ENCODE peak calls at places on chromosomes 11 and 22, in ten cellular contexts. J is suprapubic skin; Y is cardiac muscle cell; B is DND-41; W is heart left ventricle; I is right atrium auricular region; R is neural progenitor cell; T is psoas muscle; O is CD8-positive, alpha-beta T cell; G is left ventricle myocardium inferior. A is an unnamed sample.

GRCh38 chr11:121452609-121453150 is at the start of gene SORL1-AS1:
- DNase-seq in J (no peak), Y (no peak), B (peak; percentile 42), W (no peak), I (no peak), R (peak; percentile 10), T (no peak), O (no peak), G (no peak), A (no peak)

GRCh38 chr11:34792814-34793241 is 123.4 kb downstream of the APIP start:
- DNase-seq in J (peak; percentile 80), Y (no peak), B (no peak), W (no peak), I (no peak), R (peak; percentile 46), T (peak; percentile 63), O (no peak), G (no peak), A (no peak)

GRCh38 chr22:46001046-46001425 is 24.1 kb upstream of the WNT7B start:
- DNase-seq in J (peak; percentile 62), Y (no peak), B (no peak), W (no peak), I (no peak), R (no peak), T (peak; percentile 44), O (no peak), G (no peak), A (peak; percentile 52)

GRCh38 chr11:35030716-35031213 is 108.2 kb upstream of the CD44 start:
- DNase-seq in J (peak; percentile 90), Y (peak; percentile 73), B (no peak), W (peak; percentile 89), I (peak; percentile 83), R (no peak), T (peak; percentile 85), O (no peak), G (peak; percentile 35), A (peak; percentile 89)

GRCh38 chr11:126793596-126793995 is 207.0 kb downstream of the KIRREL3 start:
- DNase-seq in J (no peak), Y (peak; percentile 33), B (no peak), W (no peak), I (no peak), R (no peak), T (no peak), O (no peak), G (no peak), A (no peak)

GRCh38 chr11:23554002-23554401 is 693.7 kb upstream of the CCDC179 start:
- DNase-seq in J (no peak), Y (no peak), B (no peak), W (no peak), I (no peak), R (no peak), T (no peak), O (no peak), G (no peak), A (no peak)

GRCh38 chr11:105609341-105609781 is 512 bp upstream of the GRIA4 start:
- DNase-seq in J (no peak), Y (peak; percentile 27), B (peak; percentile 7), W (no peak), I (no peak), R (peak; percentile 63), T (no peak), O (no peak), G (no peak), A (no peak)

GRCh38 chr11:60625262-60625661 is 74.2 kb upstream of the MS4A8 start:
- DNase-seq in J (no peak), Y (peak; percentile 30), B (no peak), W (no peak), I (no peak), R (peak; percentile 49), T (no peak), O (no peak), G (no peak), A (no peak)

GRCh38 chr22:47788461-47788860 is 1026.0 kb downstream of the TBC1D22A start:
- DNase-seq in J (no peak), Y (no peak), B (no peak), W (no peak), I (no peak), R (no peak), T (no peak), O (no peak), G (no peak), A (no peak)

GRCh38 chr11:6855971-6856542 is 6.8 kb upstream of the OR10A2 start:
- DNase-seq in J (no peak), Y (peak; percentile 6), B (no peak), W (no peak), I (no peak), R (peak; percentile 60), T (no peak), O (no peak), G (no peak), A (no peak)

GRCh38 chr11:76194872-76195668 is 11.2 kb downstream of the WNT11 start:
- DNase-seq in J (no peak), Y (peak; percentile 42), B (no peak), W (no peak), I (no peak), R (no peak), T (no peak), O (no peak), G (no peak), A (no peak)

GRCh38 chr11:100746448-100746847 is 59.4 kb downstream of the ARHGAP42 start:
- DNase-seq in J (no peak), Y (no peak), B (no peak), W (no peak), I (no peak), R (no peak), T (no peak), O (no peak), G (no peak), A (no peak)

GRCh38 chr11:107078375-107078774 is 60.1 kb upstream of the GUCY1A2 start:
- DNase-seq in J (no peak), Y (no peak), B (no peak), W (no peak), I (no peak), R (no peak), T (no peak), O (no peak), G (no peak), A (no peak)

DNA sequence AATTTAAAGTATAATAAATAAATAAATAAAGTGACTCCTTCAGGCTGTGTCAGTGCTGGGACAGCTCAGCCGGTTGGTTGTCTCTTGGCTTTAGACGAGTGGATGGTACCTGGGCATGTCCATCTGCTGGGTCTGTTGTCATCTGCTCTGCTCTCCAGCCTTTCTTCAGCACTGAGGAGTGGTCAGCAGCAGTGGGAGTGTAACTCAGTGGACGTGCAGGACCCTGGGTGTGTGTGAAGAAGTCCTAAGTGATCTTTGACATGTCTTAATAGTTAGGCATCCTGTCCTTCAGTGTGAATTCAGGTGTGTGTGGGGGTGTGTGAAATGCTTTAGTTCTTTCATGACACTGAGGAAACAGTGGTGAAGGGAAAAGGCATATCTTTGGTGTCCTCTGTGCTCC is 24.3 kb downstream of the AMOTL1 start:
- DNase-seq in J (no peak), Y (no peak), B (no peak), W (no peak), I (no peak), R (no peak), T (no peak), O (no peak), G (no peak), A (no peak)
- H3K36me3 ChIP-seq in J (no peaks in the 10 kb centered on the region), Y (no peaks in the 10 kb centered on the region), B (no peaks in the 10 kb centered on the region), W (no peaks in the 10 kb centered on the region), I (no peaks in the 10 kb centered on the region), R (no peaks in the 10 kb centered on the region), T (peaks cover 13% of the 10 kb centered on the region), O (no peaks in the 10 kb centered on the region), G (no peaks in the 10 kb centered on the region), A (peaks cover 27% of the 10 kb centered on the region)

GRCh38 chr11:120219157-120219934 is 8.5 kb downstream of the OAF start:
- DNase-seq in J (no peak), Y (no peak), B (no peak), W (peak; percentile 61), I (no peak), R (peak; percentile 28), T (no peak), O (no peak), G (peak; percentile 52), A (no peak)
- H3K4me1 ChIP-seq in J (peaks cover 81% of the 10 kb centered on the region), Y (no peaks in the 10 kb centered on the region), B (no peaks in the 10 kb centered on the region), W (peaks cover 83% of the 10 kb centered on the region), I (peaks cover 78% of the 10 kb centered on the region), R (peaks cover 29% of the 10 kb centered on the region), T (peaks cover 11% of the 10 kb centered on the region), O (no peaks in the 10 kb centered on the region), G (peaks cover 98% of the 10 kb centered on the region), A (no peaks in the 10 kb centered on the region)

GRCh38 chr11:67406420-67406968 is 2.6 kb downstream of the TBC1D10C start:
- DNase-seq in J (no peak), Y (no peak), B (peak; percentile 26), W (no peak), I (no peak), R (no peak), T (no peak), O (no peak), G (no peak), A (no peak)

GRCh38 chr11:67409261-67409666 is 5.4 kb downstream of the TBC1D10C start:
- DNase-seq in J (no peak), Y (no peak), B (peak; percentile 97), W (no peak), I (no peak), R (no peak), T (no peak), O (peak; percentile 54), G (no peak), A (no peak)

GRCh38 chr11:67406969-67407699 is 3.3 kb downstream of the TBC1D10C start:
- DNase-seq in J (no peak), Y (no peak), B (peak; percentile 39), W (no peak), I (no peak), R (no peak), T (no peak), O (no peak), G (no peak), A (no peak)

GRCh38 chr11:67408437-67409200 is 4.7 kb downstream of the TBC1D10C start:
- DNase-seq in J (no peak), Y (no peak), B (peak; percentile 76), W (no peak), I (no peak), R (no peak), T (no peak), O (no peak), G (no peak), A (no peak)

GRCh38 chr11:67407700-67408163 is 3.8 kb downstream of the TBC1D10C start:
- DNase-seq in J (no peak), Y (no peak), B (peak; percentile 17), W (no peak), I (no peak), R (no peak), T (no peak), O (no peak), G (no peak), A (no peak)
- TF ChIP-seq CTCF in J (no peak), Y (no peak), B (no peak), W (no peak), I (no peak), R (no peak), T (no peak), O (no peak), G (no peak), A (no peak)

DNA sequence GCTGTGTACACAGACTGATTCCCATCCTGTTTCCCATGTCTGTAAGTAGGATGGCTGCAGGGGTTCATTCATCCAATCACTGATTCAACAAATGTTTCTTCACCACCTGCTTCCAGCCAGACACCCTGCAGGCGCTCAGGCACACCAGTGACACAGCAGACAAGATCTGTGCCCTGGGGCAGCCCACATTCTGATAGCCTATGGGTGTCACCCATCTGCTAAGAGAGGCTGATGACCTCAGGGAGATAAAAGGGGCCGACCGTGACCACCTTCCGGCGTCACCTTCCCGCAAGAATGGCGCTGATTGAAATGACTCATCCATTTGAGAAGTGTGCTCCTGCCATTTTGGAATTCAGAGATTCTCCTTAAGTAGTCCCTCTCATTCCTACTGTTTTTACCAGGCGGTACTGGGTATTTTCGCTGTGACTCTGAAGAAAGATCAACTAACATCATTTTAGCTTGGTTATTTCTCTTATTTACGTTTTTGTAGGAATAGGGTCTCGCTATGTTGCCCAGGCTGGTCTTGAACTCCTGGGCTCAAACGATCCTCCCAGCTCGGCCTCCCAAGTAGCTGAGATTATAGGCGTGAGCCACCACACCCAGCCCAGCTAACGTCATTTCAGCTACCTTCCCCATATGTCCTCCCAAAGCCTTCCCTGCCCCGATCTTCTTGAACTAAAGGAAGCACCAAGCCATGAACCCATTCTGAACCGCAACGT is 73.2 kb upstream of the BID start:
- DNase-seq in J (no peak), Y (no peak), B (no peak), W (no peak), I (no peak), R (no peak), T (no peak), O (no peak), G (no peak), A (no peak)
- H3K36me3 ChIP-seq in J (no peaks in the 10 kb centered on the region), Y (no peaks in the 10 kb centered on the region), B (peaks cover 6% of the 10 kb centered on the region), W (no peaks in the 10 kb centered on the region), I (no peaks in the 10 kb centered on the region), R (no peaks in the 10 kb centered on the region), T (no peaks in the 10 kb centered on the region), O (no peaks in the 10 kb centered on the region), G (no peaks in the 10 kb centered on the region), A (no peaks in the 10 kb centered on the region)

A was measured in RWPE2.